ENCODE peak calls at places on chromosomes 6 and 20, in six cellular contexts. R, S, L, O, I and T are unnamed samples.

GRCh38 chr6:40710626-40711354 is 123.6 kb upstream of the LRFN2 start:
- DNase-seq in R (no peak), O (no peak), I (no peak), S (no peak), L (peak; percentile 93), T (no peak)

GRCh38 chr6:166270706-166271375 is 37.4 kb downstream of the PRR18 start:
- DNase-seq in L (no peak), O (no peak), S (no peak), R (no peak), I (no peak), T (no peak)

GRCh38 chr6:50829898-50830439 is 11.3 kb downstream of the TFAP2B start:
- DNase-seq in L (no peak), O (no peak), I (no peak), S (no peak), R (no peak), T (no peak)

GRCh38 chr6:54366647-54367327 is 58.5 kb downstream of the TINAG start:
- DNase-seq in I (no peak), S (no peak), O (no peak), L (no peak), R (no peak), T (no peak)

GRCh38 chr20:4161447-4162251 is 146.3 kb upstream of the RNF24 start:
- DNase-seq in I (no peak), L (no peak), S (no peak), R (no peak), O (no peak), T (no peak)

GRCh38 chr6:2782825-2783187 is 17.6 kb downstream of the WRNIP1 start:
- DNase-seq in O (no peak), L (no peak), I (no peak), S (no peak), R (no peak), T (no peak)

GRCh38 chr20:41173791-41174341 is 36.5 kb downstream of the PLCG1 start:
- DNase-seq in R (peak; percentile 0), S (no peak), O (no peak), L (no peak), I (no peak), T (no peak)

GRCh38 chr20:23225407-23226060 is 125.1 kb upstream of the NXT1 start:
- DNase-seq in I (peak; percentile 47), S (no peak), O (peak; percentile 48), L (no peak), R (peak; percentile 69), T (no peak)

GRCh38 chr6:111417181-111417585 is 65.8 kb downstream of the REV3L start:
- DNase-seq in R (peak; percentile 92), O (no peak), L (no peak), S (no peak), I (no peak), T (no peak)

GRCh38 chr20:52497731-52498130 is 306.2 kb upstream of the ZFP64 start:
- DNase-seq in O (no peak), I (no peak), S (no peak), R (no peak), L (no peak), T (no peak)

GRCh38 chr20:41889125-41889870 is 271.1 kb upstream of the CHD6 start:
- DNase-seq in I (no peak), O (no peak), L (peak; percentile 10), S (no peak), R (peak; percentile 17), T (no peak)